ENCODE peak calls at places on chromosomes 5 and 9, in ten cellular contexts. V is iPS-NIHi11; G is activated CD4-positive, alpha-beta T cell treated with anti-CD3 and anti-CD28 coated beads, Interleukin-2, amount 50 U/mL, for 4 hours; R is sigmoid colon; S is lung; M is NCI-H345; F is T-cell; H is EL; T is activated gamma-delta T cell; P is cortex of kidney. L is an unnamed sample.

GRCh38 chr9:129752915-129753724 is at the start of gene PTGES:
- DNase-seq in V (peak), G (peak), R (peak), S (peak), M (peak), F (peak), H (peak), T (no peak), P (no peak), L (peak)

GRCh38 chr5:89930591-89931383 is 478.8 kb downstream of the CETN3 start:
- DNase-seq in V (no peak), G (no peak), R (no peak), S (no peak), M (no peak), F (no peak), H (peak), T (no peak), P (no peak), L (peak)

GRCh38 chr5:124104344-124104743 is 592.4 kb downstream of the CSNK1G3 start:
- DNase-seq in V (no peak), G (no peak), R (no peak), S (no peak), M (no peak), F (no peak), H (no peak), T (no peak), P (no peak), L (no peak)

GRCh38 chr9:138101444-138102234 is 224.1 kb downstream of the CACNA1B start:
- DNase-seq in V (peak), G (no peak), R (no peak), S (no peak), M (no peak), F (no peak), H (no peak), T (no peak), P (no peak), L (no peak)

GRCh38 chr9:83062011-83062652 is 810 bp downstream of the RASEF start:
- DNase-seq in V (peak), G (no peak), R (no peak), S (peak), M (peak), F (no peak), H (peak), T (no peak), P (no peak), L (peak)

GRCh38 chr9:134062461-134063087 is 5.3 kb downstream of the BRD3 start:
- DNase-seq in V (no peak), G (no peak), R (peak), S (no peak), M (no peak), F (no peak), H (no peak), T (no peak), P (no peak), L (no peak)

GRCh38 chr5:77638204-77638762 is at the start of gene OTP:
- DNase-seq in V (peak), G (no peak), R (no peak), S (no peak), M (no peak), F (no peak), H (no peak), T (no peak), P (no peak), L (no peak)

GRCh38 chr9:106947097-106947496 is 84.1 kb downstream of the ZNF462 start:
- DNase-seq in V (no peak), G (no peak), R (no peak), S (no peak), M (no peak), F (no peak), H (no peak), T (no peak), P (no peak), L (peak)

GRCh38 chr9:126853667-126854066 is 6.8 kb upstream of the ZBTB34 start:
- DNase-seq in V (no peak), G (no peak), R (no peak), S (no peak), M (no peak), F (no peak), H (peak), T (no peak), P (no peak), L (no peak)

GRCh38 chr5:77924081-77924480 is 147.9 kb upstream of the TBCA start:
- DNase-seq in V (no peak), G (no peak), R (no peak), S (no peak), M (peak), F (no peak), H (peak), T (no peak), P (no peak), L (no peak)

GRCh38 chr5:10423009-10423408 is 18.7 kb upstream of the ROPN1L start:
- DNase-seq in V (peak), G (no peak), R (no peak), S (no peak), M (no peak), F (no peak), H (no peak), T (no peak), P (no peak), L (no peak)

GRCh38 chr9:107948086-107948485 is 458.5 kb upstream of the KLF4 start:
- DNase-seq in V (no peak), G (no peak), R (no peak), S (no peak), M (no peak), F (no peak), H (peak), T (no peak), P (no peak), L (no peak)

GRCh38 chr5:89697581-89697980 is 712.0 kb downstream of the CETN3 start:
- DNase-seq in V (no peak), G (no peak), R (no peak), S (no peak), M (no peak), F (no peak), H (no peak), T (no peak), P (no peak), L (no peak)

GRCh38 chr9:32360983-32361673 is 23.3 kb upstream of the ACO1 start:
- DNase-seq in V (no peak), G (no peak), R (no peak), S (no peak), M (no peak), F (no peak), H (no peak), T (no peak), P (no peak), L (no peak)

GRCh38 chr9:107112707-107113243 is 170.3 kb upstream of the RAD23B start:
- DNase-seq in V (no peak), G (no peak), R (no peak), S (no peak), M (no peak), F (no peak), H (no peak), T (no peak), P (no peak), L (no peak)

GRCh38 chr5:118518720-118519119 is 469.6 kb downstream of the DTWD2 start:
- DNase-seq in V (no peak), G (no peak), R (no peak), S (no peak), M (no peak), F (no peak), H (no peak), T (no peak), P (no peak), L (no peak)

GRCh38 chr9:84239341-84239740 is 101.2 kb downstream of the SLC28A3 start:
- DNase-seq in V (no peak), G (no peak), R (no peak), S (no peak), M (no peak), F (no peak), H (no peak), T (no peak), P (no peak), L (no peak)

GRCh38 chr9:134554750-134555655 is 86.6 kb upstream of the COL5A1 start:
- DNase-seq in V (no peak), G (no peak), R (peak), S (no peak), M (no peak), F (no peak), H (peak), T (no peak), P (no peak), L (peak)

GRCh38 chr9:42852133-42852532 is 668.7 kb downstream of the SPATA31A6 start:
- DNase-seq in V (peak), G (no peak), R (no peak), S (no peak), M (no peak), F (no peak), H (peak), T (no peak), P (no peak), L (peak)

GRCh38 chr9:108272350-108272899 is 583.4 kb downstream of the ACTL7B start:
- DNase-seq in V (peak), G (no peak), R (peak), S (peak), M (peak), F (no peak), H (peak), T (no peak), P (no peak), L (peak)

GRCh38 chr5:10406636-10407035 is 35.0 kb upstream of the ROPN1L start:
- DNase-seq in V (no peak), G (no peak), R (no peak), S (no peak), M (no peak), F (no peak), H (no peak), T (no peak), P (no peak), L (no peak)